ENCODE peak calls at places on chromosomes 6 and 20, in eight cellular contexts. I is NCI-H460, X is caudate nucleus, E is GM10248, J is hippocampal formation, G is psoas muscle, Q is NCI-H510A, S is fibroblast of lung. W is an unnamed sample.

GRCh38 chr6:93300661-93301060 is 118.7 kb downstream of the EPHA7 start:
- DNase-seq in I (no peak), X (no peak), E (no peak), J (no peak), G (no peak), Q (peak; percentile 8), S (no peak), W (no peak)

GRCh38 chr6:42449917-42450313 is 1.8 kb downstream of the TRERF1 start:
- DNase-seq in I (no peak), X (no peak), E (no peak), J (no peak), G (no peak), Q (no peak), S (peak; percentile 28), W (no peak)

GRCh38 chr20:48695738-48696137 is 132.1 kb downstream of the PREX1 start:
- DNase-seq in I (no peak), X (no peak), E (no peak), J (no peak), G (no peak), Q (no peak), S (no peak), W (no peak)

GRCh38 chr20:38231786-38232130 is 28.8 kb downstream of the KIAA1755 start:
- DNase-seq in I (no peak), X (no peak), E (no peak), J (no peak), G (peak; percentile 72), Q (no peak), S (peak; percentile 71), W (no peak)

GRCh38 chr6:109339906-109340678 is 42.2 kb downstream of the CD164 start:
- DNase-seq in I (no peak), X (no peak), E (no peak), J (no peak), G (no peak), Q (no peak), S (no peak), W (no peak)

GRCh38 chr6:139625081-139625939 is 250.9 kb upstream of the CITED2 start:
- DNase-seq in I (no peak), X (no peak), E (no peak), J (no peak), G (no peak), Q (no peak), S (no peak), W (no peak)

GRCh38 chr6:63819831-63820230 is 184.2 kb downstream of the PHF3 start:
- DNase-seq in I (no peak), X (no peak), E (no peak), J (no peak), G (no peak), Q (no peak), S (no peak), W (no peak)

GRCh38 chr20:19094959-19095541 is 117.4 kb upstream of the SLC24A3 start:
- DNase-seq in I (no peak), X (no peak), E (no peak), J (no peak), G (no peak), Q (no peak), S (no peak), W (no peak)

GRCh38 chr6:53669592-53669991 is 4.0 kb upstream of the KLHL31 start:
- DNase-seq in I (no peak), X (no peak), E (no peak), J (no peak), G (no peak), Q (no peak), S (no peak), W (no peak)

GRCh38 chr6:112286010-112286409 is 31.6 kb upstream of the LAMA4 start:
- DNase-seq in I (no peak), X (no peak), E (no peak), J (no peak), G (no peak), Q (no peak), S (no peak), W (no peak)

GRCh38 chr6:40427196-40427595 is 160.0 kb downstream of the LRFN2 start:
- DNase-seq in I (no peak), X (no peak), E (no peak), J (no peak), G (no peak), Q (no peak), S (no peak), W (no peak)

GRCh38 chr6:167937948-167938911 is 59.2 kb upstream of the KIF25 start:
- DNase-seq in I (no peak), X (no peak), E (no peak), J (no peak), G (no peak), Q (no peak), S (no peak), W (no peak)

W was measured in HTR-8/SVneo.